ENCODE peak calls at places on chromosomes 7 and 10, in eight cellular contexts. E is pancreas; T is HCT116; Y is RWPE1; Z is neural progenitor cell; A is CD8-positive, alpha-beta memory T cell; C is iPS DF 6.9; X is astrocyte. D is an unnamed sample.

GRCh38 chr7:41567350-41568114 is 135.4 kb downstream of the INHBA start:
- DNase-seq in E (no peak), T (no peak), Y (no peak), Z (no peak), A (no peak), C (no peak), X (no peak), D (no peak)

GRCh38 chr7:77894574-77895091 is 96.1 kb downstream of the PHTF2 start:
- DNase-seq in E (no peak), T (no peak), Y (no peak), Z (no peak), A (no peak), C (no peak), X (no peak), D (no peak)

GRCh38 chr10:70481831-70482530 is 3.4 kb downstream of the PALD1 start:
- DNase-seq in E (no peak), T (no peak), Y (no peak), Z (no peak), A (no peak), C (no peak), X (no peak), D (no peak)

GRCh38 chr10:47266602-47267001 is 33.4 kb upstream of the GDF10 start:
- DNase-seq in E (no peak), T (no peak), Y (no peak), Z (no peak), A (no peak), C (no peak), X (no peak), D (no peak)

GRCh38 chr7:98406827-98407226 is 5.9 kb upstream of the BAIAP2L1 start:
- DNase-seq in E (no peak), T (no peak), Y (no peak), Z (no peak), A (no peak), C (no peak), X (no peak), D (no peak)

GRCh38 chr10:48608279-48608681 is 3.4 kb upstream of the ARHGAP22 start:
- DNase-seq in E (no peak), T (peak), Y (peak), Z (peak), A (peak), C (peak), X (no peak), D (peak)

GRCh38 chr7:24052572-24053223 is 231.3 kb upstream of the NPY start:
- DNase-seq in E (no peak), T (peak), Y (peak), Z (no peak), A (no peak), C (no peak), X (peak), D (peak)

GRCh38 chr10:43260911-43261577 is 5.8 kb downstream of the RASGEF1A start:
- DNase-seq in E (no peak), T (no peak), Y (no peak), Z (no peak), A (peak), C (no peak), X (no peak), D (no peak)

GRCh38 chr10:61589547-61590243 is 73.0 kb upstream of the CABCOCO1 start:
- DNase-seq in E (no peak), T (no peak), Y (no peak), Z (no peak), A (no peak), C (no peak), X (no peak), D (no peak)

DNA sequence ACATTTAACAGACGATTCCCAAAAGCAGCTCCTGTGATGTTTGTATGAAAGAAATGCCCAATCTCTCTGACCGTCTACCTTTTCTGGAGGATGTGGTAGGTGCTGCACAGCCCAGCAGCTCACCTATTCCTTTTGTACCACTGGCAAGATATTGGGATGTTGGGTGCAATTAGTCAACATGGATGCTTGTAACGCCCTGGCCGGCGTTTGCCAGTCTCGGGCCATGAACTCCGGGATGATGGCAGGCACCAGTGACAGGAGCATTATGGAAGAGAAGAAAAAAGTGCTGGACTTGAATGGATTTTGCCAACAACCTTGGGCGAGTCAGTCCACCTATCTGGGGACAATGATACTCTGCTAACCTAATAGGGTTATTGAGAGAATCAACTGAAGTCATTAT is 69.0 kb upstream of the ZNF438 start:
- DNase-seq in E (no peak), T (no peak), Y (no peak), Z (no peak), A (no peak), C (no peak), X (no peak), D (no peak)
- H3K27ac ChIP-seq in E (peak), T (no peak), Y (no peak), Z (no peak), A (no peak), C (no peak), X (no peak), D (no peak)

DNA sequence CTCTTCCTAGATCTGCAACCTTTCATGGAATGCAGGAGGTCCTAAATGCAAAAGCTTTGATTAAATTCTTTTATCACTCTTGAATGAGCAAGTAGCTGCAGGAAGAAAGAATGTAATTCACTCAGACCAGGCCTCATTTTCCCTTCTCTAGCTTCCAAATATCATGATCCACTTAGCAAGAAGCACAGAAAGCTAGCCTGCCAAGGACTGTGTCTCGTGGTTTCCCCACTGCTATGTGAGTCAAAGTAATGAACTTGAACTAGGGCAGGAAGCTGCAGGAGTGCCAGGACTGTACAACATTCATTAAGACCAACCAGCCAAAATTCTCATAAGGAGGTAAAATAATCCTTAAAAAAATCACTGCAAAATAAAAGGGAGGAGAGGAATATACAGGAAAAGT is 379.2 kb downstream of the CALN1 start:
- DNase-seq in E (no peak), T (no peak), Y (no peak), Z (no peak), A (no peak), C (no peak), X (no peak), D (no peak)
- H3K27ac ChIP-seq in E (no peak), T (no peak), Y (no peak), Z (no peak), A (no peak), C (no peak), X (no peak), D (no peak)

GRCh38 chr7:50793115-50793946 is 10.6 kb upstream of the GRB10 start:
- DNase-seq in E (peak), T (no peak), Y (peak), Z (peak), A (no peak), C (no peak), X (no peak), D (no peak)

GRCh38 chr7:50792342-50793114 is 9.8 kb upstream of the GRB10 start:
- DNase-seq in E (peak), T (no peak), Y (no peak), Z (peak), A (no peak), C (no peak), X (peak), D (no peak)

GRCh38 chr7:50795253-50795652 is 12.6 kb upstream of the GRB10 start:
- DNase-seq in E (no peak), T (no peak), Y (no peak), Z (no peak), A (no peak), C (no peak), X (no peak), D (no peak)

GRCh38 chr7:50795831-50796230 is 13.1 kb upstream of the GRB10 start:
- DNase-seq in E (no peak), T (no peak), Y (no peak), Z (no peak), A (no peak), C (no peak), X (no peak), D (no peak)

GRCh38 chr7:50793947-50794570 is 11.4 kb upstream of the GRB10 start:
- DNase-seq in E (no peak), T (no peak), Y (no peak), Z (no peak), A (no peak), C (no peak), X (no peak), D (no peak)
- H3K27ac ChIP-seq in E (peak), T (peak), Y (peak), Z (no peak), A (no peak), C (no peak), X (peak), D (no peak)

GRCh38 chr10:126480648-126481047 is 92.4 kb upstream of the ADAM12 start:
- DNase-seq in E (no peak), T (no peak), Y (no peak), Z (no peak), A (no peak), C (no peak), X (no peak), D (no peak)

GRCh38 chr10:126479280-126479679 is 91.0 kb upstream of the ADAM12 start:
- DNase-seq in E (no peak), T (no peak), Y (no peak), Z (no peak), A (no peak), C (no peak), X (no peak), D (no peak)

GRCh38 chr10:126478600-126478999 is 90.3 kb upstream of the ADAM12 start:
- DNase-seq in E (no peak), T (no peak), Y (no peak), Z (no peak), A (no peak), C (no peak), X (no peak), D (no peak)

GRCh38 chr10:126474031-126474430 is 85.8 kb upstream of the ADAM12 start:
- DNase-seq in E (no peak), T (no peak), Y (no peak), Z (no peak), A (no peak), C (no peak), X (no peak), D (no peak)

DNA sequence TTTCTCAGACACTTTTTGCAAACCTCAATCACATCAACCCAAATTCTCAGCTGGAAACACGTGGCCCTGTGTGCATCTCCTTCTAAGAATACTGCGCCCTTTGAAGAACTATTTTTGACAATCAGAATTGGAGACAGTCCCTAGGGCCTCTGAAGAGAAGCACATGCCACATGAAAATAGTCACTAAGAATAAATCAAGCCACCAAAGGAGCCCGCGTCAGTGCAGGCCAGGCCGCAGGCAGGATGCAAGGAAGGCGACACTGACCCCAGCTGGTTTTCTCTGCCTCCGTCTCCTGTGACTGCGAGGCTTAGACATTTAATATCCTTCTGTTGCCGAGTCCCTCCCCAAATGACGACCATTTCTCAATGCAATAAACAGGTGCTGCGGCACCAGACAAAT is 88.0 kb upstream of the ADAM12 start:
- DNase-seq in E (no peak), T (no peak), Y (no peak), Z (peak), A (no peak), C (peak), X (no peak), D (peak)
- H3K27ac ChIP-seq in E (no peak), T (no peak), Y (no peak), Z (no peak), A (no peak), C (no peak), X (no peak), D (peak)

DNA sequence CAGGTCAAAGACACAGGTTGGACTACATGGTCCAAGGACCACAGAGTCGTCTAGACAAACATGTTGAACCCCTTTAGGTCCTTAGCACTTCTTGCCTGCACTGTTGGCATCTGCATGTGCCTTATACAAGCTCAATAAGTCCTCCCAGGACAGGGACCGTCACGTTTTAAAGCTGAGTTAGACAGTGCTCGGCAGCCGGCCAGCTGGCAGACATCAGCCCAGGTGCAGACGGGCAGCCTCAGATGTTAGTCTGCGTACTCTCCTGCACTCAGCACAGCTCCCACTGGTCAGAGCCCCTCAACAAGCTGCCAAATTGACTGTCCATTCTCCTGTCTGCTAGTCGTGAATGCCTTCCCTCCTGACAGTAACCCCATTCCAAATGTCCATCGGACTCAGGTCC is 34.9 kb downstream of the PARP12 start:
- DNase-seq in E (no peak), T (no peak), Y (no peak), Z (no peak), A (no peak), C (no peak), X (no peak), D (no peak)
- H3K27ac ChIP-seq in E (no peak), T (no peak), Y (no peak), Z (no peak), A (no peak), C (no peak), X (no peak), D (no peak)

GRCh38 chr7:139081584-139081983 is 27.9 kb downstream of the ZC3HAV1 start:
- DNase-seq in E (no peak), T (no peak), Y (no peak), Z (no peak), A (no peak), C (no peak), X (no peak), D (no peak)
- H3K27ac ChIP-seq in E (no peak), T (no peak), Y (no peak), Z (no peak), A (no peak), C (no peak), X (no peak), D (no peak)